ENCODE peak calls at places on chromosomes 11 and 22, in four cellular contexts. G, Z, F and L are unnamed samples.

GRCh38 chr11:13262096-13262495 is 15.5 kb upstream of the BMAL1 start:
- DNase-seq in Z (no peak), G (no peak), F (no peak), L (no peak)

GRCh38 chr22:43004362-43005035 is 10.4 kb downstream of the PACSIN2 start:
- DNase-seq in F (no peak), Z (peak; percentile 77), G (no peak), L (peak; percentile 55)

GRCh38 chr11:6576471-6577373 is 26.7 kb downstream of the RRP8 start:
- DNase-seq in Z (peak; percentile 75), F (no peak), G (no peak), L (peak; percentile 55)

GRCh38 chr11:134725939-134726639 is 314.0 kb upstream of the B3GAT1 start:
- DNase-seq in F (peak; percentile 46), G (no peak), Z (no peak), L (no peak)

GRCh38 chr11:99268895-99269294 is 248.1 kb downstream of the CNTN5 start:
- DNase-seq in F (no peak), G (no peak), Z (no peak), L (no peak)

GRCh38 chr11:93895106-93895862 is 44.9 kb upstream of the VSTM5 start:
- DNase-seq in F (peak; percentile 81), G (no peak), Z (peak; percentile 85), L (no peak)

GRCh38 chr11:28963189-28963588 is 855.0 kb downstream of the METTL15 start:
- DNase-seq in G (no peak), Z (peak; percentile 37), F (no peak), L (no peak)

GRCh38 chr11:126949066-126949945 is 51.3 kb downstream of the KIRREL3 start:
- DNase-seq in G (no peak), F (no peak), Z (peak; percentile 94), L (no peak)

GRCh38 chr11:116981216-116981887 is 116.9 kb downstream of the SIK3 start:
- DNase-seq in F (no peak), G (no peak), Z (no peak), L (no peak)

GRCh38 chr11:36744375-36745168 is 146.5 kb upstream of the RAG2 start:
- DNase-seq in F (peak; percentile 80), Z (peak; percentile 32), G (peak; percentile 62), L (peak; percentile 94)

GRCh38 chr11:35262735-35263134 is 123.8 kb downstream of the CD44 start:
- DNase-seq in F (no peak), Z (no peak), G (no peak), L (no peak)

GRCh38 chr22:19669570-19669969 is 44.7 kb upstream of the SEPTIN5 start:
- DNase-seq in Z (no peak), F (no peak), G (peak; percentile 58), L (no peak)

GRCh38 chr22:19871023-19871844 is 16.6 kb upstream of the GNB1L start:
- DNase-seq in Z (no peak), F (no peak), G (no peak), L (peak; percentile 68)

GRCh38 chr11:32148824-32149223 is 58.0 kb downstream of the RCN1 start:
- DNase-seq in F (no peak), G (no peak), Z (no peak), L (no peak)

GRCh38 chr11:28231475-28231874 is 123.3 kb downstream of the METTL15 start:
- DNase-seq in Z (peak; percentile 56), G (no peak), F (no peak), L (no peak)

GRCh38 chr11:94171693-94172440 is 43.2 kb downstream of the PANX1 start:
- DNase-seq in Z (no peak), F (peak; percentile 77), G (peak; percentile 26), L (no peak)

GRCh38 chr11:33475999-33476398 is 218.8 kb downstream of the HIPK3 start:
- DNase-seq in F (no peak), Z (peak; percentile 60), G (no peak), L (no peak)

GRCh38 chr11:121451178-121451981 is 734 bp upstream of the SORL1 start:
- DNase-seq in F (no peak), Z (no peak), G (no peak), L (no peak)

GRCh38 chr11:95711945-95712221 is 77.7 kb downstream of the FAM76B start:
- DNase-seq in Z (no peak), G (no peak), F (no peak), L (no peak)

GRCh38 chr11:100638648-100639047 is 48.4 kb upstream of the ARHGAP42 start:
- DNase-seq in Z (no peak), G (no peak), F (no peak), L (no peak)

GRCh38 chr22:44882226-44882905 is 127.4 kb downstream of the PHF21B start:
- DNase-seq in F (no peak), Z (no peak), G (no peak), L (no peak)

GRCh38 chr11:122002926-122003325 is 113.1 kb downstream of the BLID start:
- DNase-seq in F (no peak), Z (no peak), G (no peak), L (no peak)

GRCh38 chr11:94450061-94450460 is 43.6 kb downstream of the MRE11 start:
- DNase-seq in Z (peak; percentile 20), G (no peak), F (no peak), L (no peak)

GRCh38 chr11:93849751-93850584 is 450 bp downstream of the VSTM5 start:
- DNase-seq in G (peak; percentile 37), F (no peak), Z (peak; percentile 24), L (peak; percentile 47)

GRCh38 chr11:90220391-90220790 is 2.5 kb downstream of the CHORDC1 start:
- DNase-seq in Z (peak; percentile 53), F (no peak), G (no peak), L (no peak)

GRCh38 chr11:13983081-13983751 is 20.7 kb downstream of the SPON1 start:
- DNase-seq in F (no peak), Z (peak; percentile 70), G (no peak), L (peak; percentile 62)

GRCh38 chr22:42732071-42732470 is 11.4 kb upstream of the A4GALT start:
- DNase-seq in G (no peak), F (no peak), Z (no peak), L (no peak)

GRCh38 chr22:18091916-18092526 is 14.2 kb downstream of the PEX26 start:
- DNase-seq in G (peak; percentile 75), F (no peak), Z (peak; percentile 56), L (peak; percentile 81)

GRCh38 chr11:69217276-69218105 is 61.8 kb downstream of the SMIM38 start:
- DNase-seq in F (no peak), G (no peak), Z (no peak), L (peak; percentile 66)

GRCh38 chr11:73995731-73996130 is 13.1 kb upstream of the UCP2 start:
- DNase-seq in F (no peak), Z (no peak), G (no peak), L (no peak)

GRCh38 chr11:123122341-123122740 is 60.4 kb upstream of the HSPA8 start:
- DNase-seq in G (no peak), F (no peak), Z (peak; percentile 20), L (no peak)

GRCh38 chr11:59172345-59173079 is 580 bp downstream of the DTX4 start:
- DNase-seq in Z (no peak), G (peak; percentile 27), F (peak; percentile 50), L (peak; percentile 50)

GRCh38 chr11:17752144-17752543 is 17.6 kb downstream of the KCNC1 start:
- DNase-seq in G (peak; percentile 0), F (no peak), Z (no peak), L (no peak)

GRCh38 chr11:130220311-130221030 is 60.9 kb downstream of the ST14 start:
- DNase-seq in Z (no peak), G (no peak), F (no peak), L (no peak)

GRCh38 chr11:42058794-42059193 is 599.3 kb upstream of the LRRC4C start:
- DNase-seq in Z (no peak), G (no peak), F (no peak), L (no peak)

GRCh38 chr11:12196862-12197261 is 86.5 kb downstream of the MICAL2 start:
- DNase-seq in F (no peak), G (no peak), Z (no peak), L (no peak)
- H3K4me3 ChIP-seq in F (no peak overlapping the region), G (no peak overlapping the region), Z (no peak overlapping the region), L (no peak overlapping the region)

GRCh38 chr11:2310073-2310785 is 8.4 kb downstream of the TSPAN32 start:
- DNase-seq in Z (no peak), F (no peak), G (no peak), L (peak; percentile 75)

GRCh38 chr11:2309251-2310072 is 7.6 kb downstream of the TSPAN32 start:
- DNase-seq in F (no peak), Z (no peak), G (no peak), L (peak; percentile 67)

GRCh38 chr11:2312232-2313042 is 10.6 kb downstream of the TSPAN32 start:
- DNase-seq in G (no peak), F (no peak), Z (peak; percentile 35), L (peak; percentile 79)

GRCh38 chr11:2311456-2312201 is 9.8 kb downstream of the TSPAN32 start:
- DNase-seq in G (no peak), F (no peak), Z (no peak), L (no peak)

GRCh38 chr11:2310786-2311455 is 9.1 kb downstream of the TSPAN32 start:
- DNase-seq in F (no peak), G (no peak), Z (no peak), L (peak; percentile 53)
- H3K27me3 ChIP-seq in F (no peaks in the 10 kb centered on the region), G (no peaks in the 10 kb centered on the region), Z (no peaks in the 10 kb centered on the region), L (no peaks in the 10 kb centered on the region)

GRCh38 chr11:66880484-66881211 is 23.8 kb downstream of the LRFN4 start:
- DNase-seq in Z (no peak), G (no peak), F (peak; percentile 50), L (no peak)
- H3K4me1 ChIP-seq in Z (peaks cover 19% of the 10 kb centered on the region), G (no peaks in the 10 kb centered on the region), F (no peaks in the 10 kb centered on the region), L (no peaks in the 10 kb centered on the region)

GRCh38 chr11:65899356-65900124 is 648 bp downstream of the FOSL1 start:
- DNase-seq in Z (peak; percentile 44), F (peak; percentile 71), G (peak; percentile 62), L (peak; percentile 81)

GRCh38 chr11:65895482-65895981 is 4.7 kb downstream of the FOSL1 start:
- DNase-seq in G (no peak), Z (no peak), F (no peak), L (no peak)

GRCh38 chr11:65898656-65899355 is 1.4 kb downstream of the FOSL1 start:
- DNase-seq in F (no peak), G (no peak), Z (no peak), L (no peak)

GRCh38 chr11:65896009-65896999 is 3.9 kb downstream of the FOSL1 start:
- DNase-seq in Z (no peak), G (no peak), F (no peak), L (no peak)

GRCh38 chr11:65897020-65897471 is 3.1 kb downstream of the FOSL1 start:
- DNase-seq in Z (no peak), G (no peak), F (no peak), L (no peak)
- H3K4me3 ChIP-seq in Z (peak overlapping the region; percentile 48), G (no peak overlapping the region), F (no peak overlapping the region), L (no peak overlapping the region)

DNA sequence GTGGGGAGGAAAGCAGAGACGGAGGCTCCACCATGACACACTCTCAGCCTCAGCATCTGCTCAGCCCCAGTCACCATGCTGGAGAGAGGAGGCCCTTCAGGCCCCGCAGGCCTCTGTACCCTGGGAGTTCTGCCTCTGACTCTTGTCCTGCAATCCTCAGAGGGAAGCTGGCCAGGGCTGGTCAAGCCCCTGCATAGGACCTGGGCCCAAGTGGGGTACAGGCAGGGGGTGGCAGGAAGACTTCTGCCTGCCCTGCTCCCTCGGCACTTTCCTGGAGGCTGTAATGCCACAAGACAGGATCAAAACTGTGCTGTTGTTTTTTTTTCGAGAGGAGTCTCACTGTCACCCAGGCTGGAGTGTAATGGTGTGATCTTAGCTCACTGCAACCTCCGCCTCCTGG is 33.7 kb downstream of the LRRC74B start:
- DNase-seq in Z (no peak), G (no peak), F (no peak), L (no peak)
- H3K27me3 ChIP-seq in Z (no peaks in the 10 kb centered on the region), G (no peaks in the 10 kb centered on the region), F (no peaks in the 10 kb centered on the region), L (no peaks in the 10 kb centered on the region)